ENCODE peak calls at places on chromosome 21, in eight cellular contexts. One of them, this sample, is unnamed. For H3K27me3, the result is how much of the 10 kb centered on the place peaks cover.

GRCh38 chr21:33374080-33374873 is 28.9 kb upstream of the IFNGR2 start:
- DNase-seq in Peyer's patch: peak
- DNase-seq in GM23338: peak
- DNase-seq in NT2/D1: peak
- DNase-seq in adrenal gland: peak
- DNase-seq in CD8-positive, alpha-beta memory T cell: peak
- DNase-seq in psoas muscle: no peak
- DNase-seq in tibial artery: peak
- DNase-seq in this sample: peak

GRCh38 chr21:43921602-43921978 is 56.6 kb downstream of the AGPAT3 start:
- DNase-seq in NT2/D1: no peak
- DNase-seq in tibial artery: no peak
- DNase-seq in psoas muscle: no peak
- DNase-seq in Peyer's patch: no peak
- DNase-seq in GM23338: peak
- DNase-seq in adrenal gland: no peak
- DNase-seq in CD8-positive, alpha-beta memory T cell: no peak
- DNase-seq in this sample: no peak

GRCh38 chr21:15063821-15064575 is 802 bp downstream of the NRIP1 start:
- DNase-seq in psoas muscle: peak
- DNase-seq in Peyer's patch: peak
- DNase-seq in tibial artery: peak
- DNase-seq in NT2/D1: no peak
- DNase-seq in adrenal gland: peak
- DNase-seq in GM23338: peak
- DNase-seq in CD8-positive, alpha-beta memory T cell: peak
- DNase-seq in this sample: peak

GRCh38 chr21:46622226-46622625 is 13.2 kb upstream of the PRMT2 start:
- DNase-seq in CD8-positive, alpha-beta memory T cell: peak
- DNase-seq in tibial artery: no peak
- DNase-seq in adrenal gland: no peak
- DNase-seq in NT2/D1: no peak
- DNase-seq in Peyer's patch: no peak
- DNase-seq in GM23338: peak
- DNase-seq in psoas muscle: peak
- DNase-seq in this sample: no peak

GRCh38 chr21:34994646-34995631 is 54.2 kb downstream of the RUNX1 start:
- DNase-seq in GM23338: no peak
- DNase-seq in CD8-positive, alpha-beta memory T cell: no peak
- DNase-seq in adrenal gland: no peak
- DNase-seq in NT2/D1: no peak
- DNase-seq in tibial artery: peak
- DNase-seq in psoas muscle: no peak
- DNase-seq in Peyer's patch: no peak
- DNase-seq in this sample: peak

GRCh38 chr21:25496825-25497482 is 110.3 kb downstream of the MRPL39 start:
- DNase-seq in Peyer's patch: no peak
- DNase-seq in NT2/D1: no peak
- DNase-seq in adrenal gland: no peak
- DNase-seq in tibial artery: no peak
- DNase-seq in GM23338: no peak
- DNase-seq in CD8-positive, alpha-beta memory T cell: no peak
- DNase-seq in psoas muscle: no peak
- DNase-seq in this sample: peak

GRCh38 chr21:33945652-33946270 is 30.2 kb upstream of the ATP5PO start:
- DNase-seq in adrenal gland: no peak
- DNase-seq in psoas muscle: no peak
- DNase-seq in NT2/D1: no peak
- DNase-seq in tibial artery: no peak
- DNase-seq in Peyer's patch: no peak
- DNase-seq in CD8-positive, alpha-beta memory T cell: no peak
- DNase-seq in GM23338: no peak
- DNase-seq in this sample: no peak

GRCh38 chr21:23452384-23453083 is 2154.7 kb downstream of the MRPL39 start:
- DNase-seq in psoas muscle: no peak
- DNase-seq in NT2/D1: peak
- DNase-seq in CD8-positive, alpha-beta memory T cell: no peak
- DNase-seq in adrenal gland: peak
- DNase-seq in Peyer's patch: no peak
- DNase-seq in GM23338: peak
- DNase-seq in tibial artery: no peak
- DNase-seq in this sample: no peak

GRCh38 chr21:45253633-45254556 is 33.8 kb downstream of the POFUT2 start:
- DNase-seq in NT2/D1: no peak
- DNase-seq in CD8-positive, alpha-beta memory T cell: no peak
- DNase-seq in psoas muscle: peak
- DNase-seq in Peyer's patch: no peak
- DNase-seq in adrenal gland: no peak
- DNase-seq in GM23338: no peak
- DNase-seq in tibial artery: no peak
- DNase-seq in this sample: no peak

GRCh38 chr21:20418353-20418752 is 579.9 kb upstream of the NCAM2 start:
- DNase-seq in GM23338: no peak
- DNase-seq in Peyer's patch: no peak
- DNase-seq in tibial artery: no peak
- DNase-seq in psoas muscle: no peak
- DNase-seq in CD8-positive, alpha-beta memory T cell: no peak
- DNase-seq in adrenal gland: no peak
- DNase-seq in NT2/D1: no peak
- DNase-seq in this sample: no peak

GRCh38 chr21:45403133-45403824 is 1.7 kb upstream of the COL18A1 start:
- DNase-seq in GM23338: no peak
- DNase-seq in NT2/D1: no peak
- DNase-seq in psoas muscle: peak
- DNase-seq in adrenal gland: peak
- DNase-seq in tibial artery: peak
- DNase-seq in CD8-positive, alpha-beta memory T cell: no peak
- DNase-seq in Peyer's patch: no peak
- DNase-seq in this sample: no peak

GRCh38 chr21:31945116-31945515 is 72.3 kb downstream of the HUNK start:
- DNase-seq in tibial artery: no peak
- DNase-seq in CD8-positive, alpha-beta memory T cell: no peak
- DNase-seq in psoas muscle: no peak
- DNase-seq in GM23338: no peak
- DNase-seq in Peyer's patch: no peak
- DNase-seq in NT2/D1: no peak
- DNase-seq in adrenal gland: no peak
- DNase-seq in this sample: no peak

GRCh38 chr21:45386728-45387371 is 18.1 kb upstream of the COL18A1 start:
- DNase-seq in NT2/D1: no peak
- DNase-seq in CD8-positive, alpha-beta memory T cell: no peak
- DNase-seq in Peyer's patch: peak
- DNase-seq in tibial artery: peak
- DNase-seq in GM23338: no peak
- DNase-seq in adrenal gland: peak
- DNase-seq in psoas muscle: peak
- DNase-seq in this sample: peak

GRCh38 chr21:25708467-25709065 is 26.1 kb downstream of the ATP5PF start:
- DNase-seq in adrenal gland: peak
- DNase-seq in GM23338: peak
- DNase-seq in tibial artery: no peak
- DNase-seq in NT2/D1: no peak
- DNase-seq in psoas muscle: no peak
- DNase-seq in Peyer's patch: no peak
- DNase-seq in CD8-positive, alpha-beta memory T cell: peak
- DNase-seq in this sample: peak

GRCh38 chr21:32472890-32473765 is 60.6 kb downstream of the EVA1C start:
- DNase-seq in CD8-positive, alpha-beta memory T cell: no peak
- DNase-seq in adrenal gland: no peak
- DNase-seq in Peyer's patch: no peak
- DNase-seq in tibial artery: no peak
- DNase-seq in GM23338: no peak
- DNase-seq in NT2/D1: no peak
- DNase-seq in psoas muscle: no peak
- DNase-seq in this sample: no peak

GRCh38 chr21:28442624-28443023 is 550.1 kb downstream of the LTN1 start:
- DNase-seq in GM23338: no peak
- DNase-seq in psoas muscle: no peak
- DNase-seq in adrenal gland: no peak
- DNase-seq in NT2/D1: no peak
- DNase-seq in CD8-positive, alpha-beta memory T cell: no peak
- DNase-seq in Peyer's patch: no peak
- DNase-seq in tibial artery: no peak
- DNase-seq in this sample: peak

GRCh38 chr21:20443558-20444155 is 554.6 kb upstream of the NCAM2 start:
- DNase-seq in NT2/D1: peak
- DNase-seq in Peyer's patch: no peak
- DNase-seq in psoas muscle: no peak
- DNase-seq in CD8-positive, alpha-beta memory T cell: no peak
- DNase-seq in tibial artery: no peak
- DNase-seq in GM23338: peak
- DNase-seq in adrenal gland: no peak
- DNase-seq in this sample: no peak

GRCh38 chr21:25298512-25299491 is 308.5 kb downstream of the MRPL39 start:
- DNase-seq in Peyer's patch: no peak
- DNase-seq in CD8-positive, alpha-beta memory T cell: no peak
- DNase-seq in GM23338: no peak
- DNase-seq in psoas muscle: no peak
- DNase-seq in NT2/D1: no peak
- DNase-seq in adrenal gland: no peak
- DNase-seq in tibial artery: no peak
- DNase-seq in this sample: no peak

DNA sequence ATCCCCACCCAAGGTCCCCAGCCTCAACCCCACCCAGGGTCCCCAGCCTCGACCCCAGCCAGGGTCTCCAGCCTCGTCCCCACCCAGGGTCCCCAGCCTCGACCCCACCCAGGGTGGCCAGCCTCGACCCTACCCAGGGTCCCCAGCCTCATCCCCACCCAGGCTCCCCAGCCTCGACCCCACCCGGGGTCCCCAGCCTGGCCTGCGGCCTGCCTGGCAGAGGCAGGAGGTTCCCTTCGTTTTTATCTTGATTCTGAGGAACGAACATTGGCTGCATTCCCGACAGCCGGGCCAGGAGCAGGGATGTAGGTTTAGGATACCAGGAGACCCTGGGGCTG is 3.4 kb upstream of the PDE9A start:
- DNase-seq in tibial artery: no peak
- DNase-seq in GM23338: no peak
- DNase-seq in adrenal gland: no peak
- DNase-seq in Peyer's patch: peak
- DNase-seq in NT2/D1: no peak
- DNase-seq in psoas muscle: peak
- DNase-seq in CD8-positive, alpha-beta memory T cell: no peak
- DNase-seq in this sample: no peak
- H3K27me3 ChIP-seq in tibial artery: under half
- H3K27me3 ChIP-seq in GM23338: under half
- H3K27me3 ChIP-seq in adrenal gland: under half
- H3K27me3 ChIP-seq in Peyer's patch: under half
- H3K27me3 ChIP-seq in NT2/D1: under half
- H3K27me3 ChIP-seq in psoas muscle: under half
- H3K27me3 ChIP-seq in CD8-positive, alpha-beta memory T cell: under half
- H3K27me3 ChIP-seq in this sample: under half

DNA sequence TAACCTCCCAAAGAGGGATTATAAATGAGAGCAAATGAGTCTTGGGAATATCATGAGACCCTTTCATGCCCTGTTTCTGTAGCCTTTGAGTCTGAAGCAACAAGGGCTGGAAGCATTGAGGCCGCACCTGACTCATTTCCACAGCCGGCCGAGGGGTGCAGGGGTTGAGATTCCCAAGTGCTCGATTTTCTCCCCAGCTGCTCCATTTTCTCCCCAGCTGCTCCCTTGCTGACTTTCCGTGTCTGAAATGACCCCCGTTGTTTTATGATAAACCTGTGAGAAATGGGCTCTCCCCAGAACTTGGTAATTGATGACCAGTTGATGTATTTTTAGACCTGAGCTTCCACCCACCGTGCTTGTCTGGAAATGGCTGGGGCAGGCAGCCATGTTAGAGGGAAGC is 22.9 kb downstream of the SIM2 start:
- DNase-seq in adrenal gland: no peak
- DNase-seq in Peyer's patch: peak
- DNase-seq in psoas muscle: no peak
- DNase-seq in GM23338: no peak
- DNase-seq in NT2/D1: no peak
- DNase-seq in CD8-positive, alpha-beta memory T cell: no peak
- DNase-seq in tibial artery: peak
- DNase-seq in this sample: no peak
- H3K27me3 ChIP-seq in adrenal gland: under half
- H3K27me3 ChIP-seq in Peyer's patch: under half
- H3K27me3 ChIP-seq in psoas muscle: under half
- H3K27me3 ChIP-seq in GM23338: under half
- H3K27me3 ChIP-seq in NT2/D1: half or more
- H3K27me3 ChIP-seq in CD8-positive, alpha-beta memory T cell: under half
- H3K27me3 ChIP-seq in tibial artery: half or more
- H3K27me3 ChIP-seq in this sample: under half

DNA sequence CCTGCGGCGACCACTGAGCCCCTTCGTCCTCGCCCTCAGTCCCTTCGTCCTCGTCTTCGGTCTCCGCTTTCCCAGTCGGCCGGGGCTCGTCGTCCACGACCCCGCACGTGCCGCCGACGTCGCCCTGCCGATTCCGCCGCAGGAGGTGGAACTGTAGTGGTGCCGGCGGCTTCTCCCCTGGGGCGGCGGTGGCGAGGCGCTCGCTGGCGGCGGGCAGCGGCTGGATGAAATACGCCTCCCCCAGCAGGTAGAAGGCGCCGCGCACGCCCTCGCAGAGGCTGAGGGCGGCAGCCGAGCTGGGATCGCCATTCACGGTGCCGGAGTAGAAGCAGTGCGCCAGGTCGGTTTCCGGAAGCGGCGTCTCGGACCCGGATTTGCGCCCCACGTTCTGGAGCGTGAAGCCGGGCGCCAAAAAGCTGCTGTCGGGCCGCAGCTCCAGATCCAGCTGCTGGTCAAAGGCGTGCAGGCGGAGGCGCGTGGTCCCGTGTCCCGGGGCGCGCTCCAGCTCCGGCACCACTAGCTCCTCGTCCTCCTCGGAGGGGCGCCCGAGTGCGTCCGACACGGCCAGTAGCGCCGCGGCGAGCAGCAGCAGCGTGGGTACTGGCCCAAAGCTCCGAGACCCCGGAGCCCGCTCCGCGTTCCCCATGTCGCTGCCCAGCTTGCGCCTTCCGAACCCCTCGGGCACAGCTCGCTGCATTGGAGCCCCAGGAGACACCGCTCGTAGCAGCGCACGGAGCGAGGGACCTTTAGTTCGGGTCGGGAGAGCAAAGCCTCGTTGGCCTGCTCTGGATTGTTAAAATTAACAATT is 747 bp downstream of the ADAMTS1 start:
- DNase-seq in CD8-positive, alpha-beta memory T cell: no peak
- DNase-seq in NT2/D1: peak
- DNase-seq in Peyer's patch: no peak
- DNase-seq in GM23338: peak
- DNase-seq in psoas muscle: peak
- DNase-seq in tibial artery: peak
- DNase-seq in adrenal gland: peak
- DNase-seq in this sample: peak
- H3K27me3 ChIP-seq in CD8-positive, alpha-beta memory T cell: under half
- H3K27me3 ChIP-seq in NT2/D1: under half
- H3K27me3 ChIP-seq in Peyer's patch: under half
- H3K27me3 ChIP-seq in GM23338: under half
- H3K27me3 ChIP-seq in psoas muscle: under half
- H3K27me3 ChIP-seq in tibial artery: under half
- H3K27me3 ChIP-seq in adrenal gland: under half
- H3K27me3 ChIP-seq in this sample: under half

DNA sequence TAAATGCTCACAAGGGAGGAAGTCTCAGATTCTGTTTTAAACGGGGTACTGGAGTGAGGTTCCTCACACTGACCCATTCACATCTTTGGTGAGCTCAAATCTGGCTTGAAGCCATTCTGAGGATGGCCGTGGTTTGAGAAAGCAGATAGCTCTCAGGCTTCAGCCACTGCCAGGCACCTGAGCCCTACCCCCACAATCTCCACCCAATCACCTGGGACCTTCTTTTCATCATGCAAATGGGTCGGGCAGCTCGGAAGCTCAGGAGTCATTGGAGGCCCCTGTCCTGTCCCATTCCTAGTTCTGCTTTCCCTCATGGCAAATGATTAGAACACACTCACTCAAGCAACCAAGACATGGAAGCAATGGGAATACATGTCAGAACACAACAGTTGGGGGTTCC is 141.4 kb upstream of the ETS2 start:
- DNase-seq in psoas muscle: no peak
- DNase-seq in NT2/D1: no peak
- DNase-seq in CD8-positive, alpha-beta memory T cell: no peak
- DNase-seq in Peyer's patch: no peak
- DNase-seq in tibial artery: no peak
- DNase-seq in adrenal gland: no peak
- DNase-seq in GM23338: peak
- DNase-seq in this sample: no peak
- H3K27me3 ChIP-seq in psoas muscle: under half
- H3K27me3 ChIP-seq in NT2/D1: under half
- H3K27me3 ChIP-seq in CD8-positive, alpha-beta memory T cell: under half
- H3K27me3 ChIP-seq in Peyer's patch: under half
- H3K27me3 ChIP-seq in tibial artery: under half
- H3K27me3 ChIP-seq in adrenal gland: under half
- H3K27me3 ChIP-seq in GM23338: under half
- H3K27me3 ChIP-seq in this sample: half or more

This sample was measured in GM23248.